ENCODE peak calls at places on chromosomes 16 and 17, in ten cellular contexts. One of them, this sample, is unnamed.
A peak's percentile ranks its signal among the peaks of the same experiment; 100 is the strongest.

GRCh38 chr17:21297597-21297996 is 13.1 kb downstream of the MAP2K3 start:
- DNase-seq in RWPE1: no peak
- DNase-seq in NCI-H1417: no peak
- DNase-seq in mammary epithelial cell: no peak
- DNase-seq in ureter: no peak
- DNase-seq in activated gamma-delta T cell treated with Interleukin-2 at 50 U/mL for 16 hours: no peak
- DNase-seq in thoracic aorta: no peak
- DNase-seq in dorsolateral prefrontal cortex: no peak
- DNase-seq in KBM-7: no peak
- DNase-seq in epithelial cell of prostate: no peak
- DNase-seq in this sample: no peak

GRCh38 chr16:77834600-77834963 is 46.2 kb downstream of the VAT1L start:
- DNase-seq in RWPE1: no peak
- DNase-seq in NCI-H1417: no peak
- DNase-seq in mammary epithelial cell: no peak
- DNase-seq in ureter: no peak
- DNase-seq in activated gamma-delta T cell treated with Interleukin-2 at 50 U/mL for 16 hours: no peak
- DNase-seq in thoracic aorta: no peak
- DNase-seq in dorsolateral prefrontal cortex: no peak
- DNase-seq in KBM-7: no peak
- DNase-seq in epithelial cell of prostate: no peak
- DNase-seq in this sample: no peak

GRCh38 chr17:82433560-82434215 is 15.3 kb upstream of the OGFOD3 start:
- DNase-seq in RWPE1: no peak
- DNase-seq in NCI-H1417: no peak
- DNase-seq in mammary epithelial cell: no peak
- DNase-seq in ureter: no peak
- DNase-seq in activated gamma-delta T cell treated with Interleukin-2 at 50 U/mL for 16 hours: no peak
- DNase-seq in thoracic aorta: no peak
- DNase-seq in dorsolateral prefrontal cortex: no peak
- DNase-seq in KBM-7: no peak
- DNase-seq in epithelial cell of prostate: no peak
- DNase-seq in this sample: no peak

GRCh38 chr16:74460542-74460941 is 39.3 kb upstream of the CLEC18B start:
- DNase-seq in RWPE1: no peak
- DNase-seq in NCI-H1417: no peak
- DNase-seq in mammary epithelial cell: no peak
- DNase-seq in ureter: no peak
- DNase-seq in activated gamma-delta T cell treated with Interleukin-2 at 50 U/mL for 16 hours: no peak
- DNase-seq in thoracic aorta: no peak
- DNase-seq in dorsolateral prefrontal cortex: no peak
- DNase-seq in KBM-7: no peak
- DNase-seq in epithelial cell of prostate: no peak
- DNase-seq in this sample: no peak

GRCh38 chr17:15649861-15650391 is 30.4 kb upstream of the FBXW10B start:
- DNase-seq in RWPE1: peak; percentile 46
- DNase-seq in NCI-H1417: no peak
- DNase-seq in mammary epithelial cell: peak; percentile 65
- DNase-seq in ureter: no peak
- DNase-seq in activated gamma-delta T cell treated with Interleukin-2 at 50 U/mL for 16 hours: no peak
- DNase-seq in thoracic aorta: no peak
- DNase-seq in dorsolateral prefrontal cortex: no peak
- DNase-seq in KBM-7: no peak
- DNase-seq in epithelial cell of prostate: no peak
- DNase-seq in this sample: no peak

GRCh38 chr16:24689128-24689527 is 40.3 kb upstream of the TNRC6A start:
- DNase-seq in RWPE1: no peak
- DNase-seq in NCI-H1417: peak; percentile 45
- DNase-seq in mammary epithelial cell: no peak
- DNase-seq in ureter: no peak
- DNase-seq in activated gamma-delta T cell treated with Interleukin-2 at 50 U/mL for 16 hours: no peak
- DNase-seq in thoracic aorta: no peak
- DNase-seq in dorsolateral prefrontal cortex: no peak
- DNase-seq in KBM-7: peak; percentile 32
- DNase-seq in epithelial cell of prostate: no peak
- DNase-seq in this sample: peak; percentile 35

GRCh38 chr16:48904333-48904732 is 294.4 kb upstream of the N4BP1 start:
- DNase-seq in RWPE1: no peak
- DNase-seq in NCI-H1417: no peak
- DNase-seq in mammary epithelial cell: no peak
- DNase-seq in ureter: no peak
- DNase-seq in activated gamma-delta T cell treated with Interleukin-2 at 50 U/mL for 16 hours: no peak
- DNase-seq in thoracic aorta: no peak
- DNase-seq in dorsolateral prefrontal cortex: no peak
- DNase-seq in KBM-7: no peak
- DNase-seq in epithelial cell of prostate: no peak
- DNase-seq in this sample: no peak

GRCh38 chr16:71882505-71883192 is 1.3 kb downstream of the ZNF821 start:
- DNase-seq in RWPE1: peak; percentile 82
- DNase-seq in NCI-H1417: peak; percentile 84
- DNase-seq in mammary epithelial cell: peak; percentile 67
- DNase-seq in ureter: peak; percentile 82
- DNase-seq in activated gamma-delta T cell treated with Interleukin-2 at 50 U/mL for 16 hours: peak; percentile 80
- DNase-seq in thoracic aorta: peak; percentile 47
- DNase-seq in dorsolateral prefrontal cortex: peak; percentile 48
- DNase-seq in KBM-7: peak; percentile 85
- DNase-seq in epithelial cell of prostate: no peak
- DNase-seq in this sample: peak; percentile 60

GRCh38 chr16:49274936-49275730 is 6.5 kb downstream of the CBLN1 start:
- DNase-seq in RWPE1: no peak
- DNase-seq in NCI-H1417: peak; percentile 63
- DNase-seq in mammary epithelial cell: no peak
- DNase-seq in ureter: no peak
- DNase-seq in activated gamma-delta T cell treated with Interleukin-2 at 50 U/mL for 16 hours: no peak
- DNase-seq in thoracic aorta: no peak
- DNase-seq in dorsolateral prefrontal cortex: no peak
- DNase-seq in KBM-7: no peak
- DNase-seq in epithelial cell of prostate: no peak
- DNase-seq in this sample: no peak

GRCh38 chr17:74646231-74646630 is 22.7 kb upstream of the CD300E start:
- DNase-seq in RWPE1: peak; percentile 44
- DNase-seq in NCI-H1417: peak; percentile 18
- DNase-seq in mammary epithelial cell: peak; percentile 19
- DNase-seq in ureter: no peak
- DNase-seq in activated gamma-delta T cell treated with Interleukin-2 at 50 U/mL for 16 hours: no peak
- DNase-seq in thoracic aorta: no peak
- DNase-seq in dorsolateral prefrontal cortex: no peak
- DNase-seq in KBM-7: peak; percentile 52
- DNase-seq in epithelial cell of prostate: no peak
- DNase-seq in this sample: peak; percentile 28

GRCh38 chr17:67950945-67951344 is 45.3 kb downstream of the C17orf58 start:
- DNase-seq in RWPE1: no peak
- DNase-seq in NCI-H1417: no peak
- DNase-seq in mammary epithelial cell: no peak
- DNase-seq in ureter: no peak
- DNase-seq in activated gamma-delta T cell treated with Interleukin-2 at 50 U/mL for 16 hours: no peak
- DNase-seq in thoracic aorta: no peak
- DNase-seq in dorsolateral prefrontal cortex: no peak
- DNase-seq in KBM-7: no peak
- DNase-seq in epithelial cell of prostate: no peak
- DNase-seq in this sample: no peak

GRCh38 chr16:30989469-30990047 is 4.6 kb downstream of the HSD3B7 start:
- DNase-seq in RWPE1: no peak
- DNase-seq in NCI-H1417: no peak
- DNase-seq in mammary epithelial cell: no peak
- DNase-seq in ureter: no peak
- DNase-seq in activated gamma-delta T cell treated with Interleukin-2 at 50 U/mL for 16 hours: no peak
- DNase-seq in thoracic aorta: no peak
- DNase-seq in dorsolateral prefrontal cortex: no peak
- DNase-seq in KBM-7: no peak
- DNase-seq in epithelial cell of prostate: no peak
- DNase-seq in this sample: no peak

GRCh38 chr16:53482123-53482522 is 20.9 kb downstream of the AKTIP start:
- DNase-seq in RWPE1: no peak
- DNase-seq in NCI-H1417: no peak
- DNase-seq in mammary epithelial cell: no peak
- DNase-seq in ureter: no peak
- DNase-seq in activated gamma-delta T cell treated with Interleukin-2 at 50 U/mL for 16 hours: no peak
- DNase-seq in thoracic aorta: no peak
- DNase-seq in dorsolateral prefrontal cortex: no peak
- DNase-seq in KBM-7: peak; percentile 60
- DNase-seq in epithelial cell of prostate: no peak
- DNase-seq in this sample: no peak

GRCh38 chr16:379183-379960 is 2.4 kb downstream of the PGAP6 start:
- DNase-seq in RWPE1: no peak
- DNase-seq in NCI-H1417: peak; percentile 88
- DNase-seq in mammary epithelial cell: no peak
- DNase-seq in ureter: no peak
- DNase-seq in activated gamma-delta T cell treated with Interleukin-2 at 50 U/mL for 16 hours: no peak
- DNase-seq in thoracic aorta: no peak
- DNase-seq in dorsolateral prefrontal cortex: no peak
- DNase-seq in KBM-7: no peak
- DNase-seq in epithelial cell of prostate: no peak
- DNase-seq in this sample: no peak

GRCh38 chr17:4852504-4853075 is 19.4 kb downstream of the MINK1 start:
- DNase-seq in RWPE1: no peak
- DNase-seq in NCI-H1417: no peak
- DNase-seq in mammary epithelial cell: peak; percentile 59
- DNase-seq in ureter: peak; percentile 54
- DNase-seq in activated gamma-delta T cell treated with Interleukin-2 at 50 U/mL for 16 hours: no peak
- DNase-seq in thoracic aorta: no peak
- DNase-seq in dorsolateral prefrontal cortex: no peak
- DNase-seq in KBM-7: no peak
- DNase-seq in epithelial cell of prostate: peak; percentile 41
- DNase-seq in this sample: no peak

GRCh38 chr17:58325289-58325726 is 3.3 kb downstream of the TSPOAP1 start:
- DNase-seq in RWPE1: no peak
- DNase-seq in NCI-H1417: peak; percentile 76
- DNase-seq in mammary epithelial cell: no peak
- DNase-seq in ureter: no peak
- DNase-seq in activated gamma-delta T cell treated with Interleukin-2 at 50 U/mL for 16 hours: no peak
- DNase-seq in thoracic aorta: no peak
- DNase-seq in dorsolateral prefrontal cortex: no peak
- DNase-seq in KBM-7: peak; percentile 46
- DNase-seq in epithelial cell of prostate: no peak
- DNase-seq in this sample: no peak

GRCh38 chr17:76008630-76009425 is 8.2 kb downstream of the CDK3 start:
- DNase-seq in RWPE1: no peak
- DNase-seq in NCI-H1417: no peak
- DNase-seq in mammary epithelial cell: no peak
- DNase-seq in ureter: no peak
- DNase-seq in activated gamma-delta T cell treated with Interleukin-2 at 50 U/mL for 16 hours: no peak
- DNase-seq in thoracic aorta: no peak
- DNase-seq in dorsolateral prefrontal cortex: no peak
- DNase-seq in KBM-7: no peak
- DNase-seq in epithelial cell of prostate: no peak
- DNase-seq in this sample: no peak

GRCh38 chr16:87806608-87807546 is 41.1 kb upstream of the KLHDC4 start:
- DNase-seq in RWPE1: peak; percentile 98
- DNase-seq in NCI-H1417: peak; percentile 98
- DNase-seq in mammary epithelial cell: peak; percentile 99
- DNase-seq in ureter: peak; percentile 71
- DNase-seq in activated gamma-delta T cell treated with Interleukin-2 at 50 U/mL for 16 hours: peak; percentile 46
- DNase-seq in thoracic aorta: peak; percentile 16
- DNase-seq in dorsolateral prefrontal cortex: peak; percentile 56
- DNase-seq in KBM-7: peak; percentile 91
- DNase-seq in epithelial cell of prostate: peak; percentile 92
- DNase-seq in this sample: no peak

GRCh38 chr16:675884-676564 is 553 bp downstream of the RHBDL1 start:
- DNase-seq in RWPE1: no peak
- DNase-seq in NCI-H1417: no peak
- DNase-seq in mammary epithelial cell: no peak
- DNase-seq in ureter: no peak
- DNase-seq in activated gamma-delta T cell treated with Interleukin-2 at 50 U/mL for 16 hours: no peak
- DNase-seq in thoracic aorta: no peak
- DNase-seq in dorsolateral prefrontal cortex: no peak
- DNase-seq in KBM-7: no peak
- DNase-seq in epithelial cell of prostate: no peak
- DNase-seq in this sample: no peak

GRCh38 chr16:14509055-14509454 is 121.0 kb downstream of the PARN start:
- DNase-seq in RWPE1: peak; percentile 30
- DNase-seq in NCI-H1417: no peak
- DNase-seq in mammary epithelial cell: peak; percentile 78
- DNase-seq in ureter: no peak
- DNase-seq in activated gamma-delta T cell treated with Interleukin-2 at 50 U/mL for 16 hours: no peak
- DNase-seq in thoracic aorta: no peak
- DNase-seq in dorsolateral prefrontal cortex: no peak
- DNase-seq in KBM-7: no peak
- DNase-seq in epithelial cell of prostate: peak; percentile 82
- DNase-seq in this sample: peak; percentile 48

GRCh38 chr17:76550712-76551615 is 11.1 kb downstream of the PRCD start:
- DNase-seq in RWPE1: no peak
- DNase-seq in NCI-H1417: peak; percentile 42
- DNase-seq in mammary epithelial cell: peak; percentile 90
- DNase-seq in ureter: no peak
- DNase-seq in activated gamma-delta T cell treated with Interleukin-2 at 50 U/mL for 16 hours: no peak
- DNase-seq in thoracic aorta: no peak
- DNase-seq in dorsolateral prefrontal cortex: no peak
- DNase-seq in KBM-7: peak; percentile 84
- DNase-seq in epithelial cell of prostate: peak; percentile 69
- DNase-seq in this sample: no peak

GRCh38 chr17:78522031-78522809 is 55.0 kb downstream of the DNAH17 start:
- DNase-seq in RWPE1: no peak
- DNase-seq in NCI-H1417: no peak
- DNase-seq in mammary epithelial cell: no peak
- DNase-seq in ureter: no peak
- DNase-seq in activated gamma-delta T cell treated with Interleukin-2 at 50 U/mL for 16 hours: no peak
- DNase-seq in thoracic aorta: no peak
- DNase-seq in dorsolateral prefrontal cortex: no peak
- DNase-seq in KBM-7: no peak
- DNase-seq in epithelial cell of prostate: no peak
- DNase-seq in this sample: no peak

GRCh38 chr17:336110-337021 is 16.2 kb downstream of the RPH3AL start:
- DNase-seq in RWPE1: no peak
- DNase-seq in NCI-H1417: peak; percentile 82
- DNase-seq in mammary epithelial cell: no peak
- DNase-seq in ureter: peak; percentile 70
- DNase-seq in activated gamma-delta T cell treated with Interleukin-2 at 50 U/mL for 16 hours: no peak
- DNase-seq in thoracic aorta: no peak
- DNase-seq in dorsolateral prefrontal cortex: no peak
- DNase-seq in KBM-7: peak; percentile 50
- DNase-seq in epithelial cell of prostate: no peak
- DNase-seq in this sample: no peak

GRCh38 chr17:35568561-35568960 is 7.9 kb upstream of the SLFN14 start:
- DNase-seq in RWPE1: peak; percentile 61
- DNase-seq in NCI-H1417: no peak
- DNase-seq in mammary epithelial cell: peak; percentile 64
- DNase-seq in ureter: no peak
- DNase-seq in activated gamma-delta T cell treated with Interleukin-2 at 50 U/mL for 16 hours: no peak
- DNase-seq in thoracic aorta: no peak
- DNase-seq in dorsolateral prefrontal cortex: no peak
- DNase-seq in KBM-7: peak; percentile 64
- DNase-seq in epithelial cell of prostate: no peak
- DNase-seq in this sample: peak; percentile 56

GRCh38 chr17:80616705-80617104 is 72.1 kb downstream of the RPTOR start:
- DNase-seq in RWPE1: no peak
- DNase-seq in NCI-H1417: no peak
- DNase-seq in mammary epithelial cell: no peak
- DNase-seq in ureter: no peak
- DNase-seq in activated gamma-delta T cell treated with Interleukin-2 at 50 U/mL for 16 hours: no peak
- DNase-seq in thoracic aorta: no peak
- DNase-seq in dorsolateral prefrontal cortex: no peak
- DNase-seq in KBM-7: no peak
- DNase-seq in epithelial cell of prostate: no peak
- DNase-seq in this sample: no peak

GRCh38 chr16:4309833-4310266 is 6.0 kb upstream of the GLIS2 start:
- DNase-seq in RWPE1: no peak
- DNase-seq in NCI-H1417: peak; percentile 15
- DNase-seq in mammary epithelial cell: no peak
- DNase-seq in ureter: no peak
- DNase-seq in activated gamma-delta T cell treated with Interleukin-2 at 50 U/mL for 16 hours: peak; percentile 58
- DNase-seq in thoracic aorta: no peak
- DNase-seq in dorsolateral prefrontal cortex: no peak
- DNase-seq in KBM-7: no peak
- DNase-seq in epithelial cell of prostate: no peak
- DNase-seq in this sample: no peak

GRCh38 chr16:50151744-50152143 is 1.4 kb upstream of the TENT4B start:
- DNase-seq in RWPE1: no peak
- DNase-seq in NCI-H1417: no peak
- DNase-seq in mammary epithelial cell: no peak
- DNase-seq in ureter: no peak
- DNase-seq in activated gamma-delta T cell treated with Interleukin-2 at 50 U/mL for 16 hours: no peak
- DNase-seq in thoracic aorta: no peak
- DNase-seq in dorsolateral prefrontal cortex: no peak
- DNase-seq in KBM-7: no peak
- DNase-seq in epithelial cell of prostate: no peak
- DNase-seq in this sample: no peak

GRCh38 chr16:57252148-57252721 is 7.2 kb downstream of the ARL2BP start:
- DNase-seq in RWPE1: no peak
- DNase-seq in NCI-H1417: no peak
- DNase-seq in mammary epithelial cell: no peak
- DNase-seq in ureter: no peak
- DNase-seq in activated gamma-delta T cell treated with Interleukin-2 at 50 U/mL for 16 hours: no peak
- DNase-seq in thoracic aorta: no peak
- DNase-seq in dorsolateral prefrontal cortex: no peak
- DNase-seq in KBM-7: no peak
- DNase-seq in epithelial cell of prostate: no peak
- DNase-seq in this sample: no peak